ENCODE peak calls at places on chromosome 20, in five cellular contexts. One of them, this sample, is unnamed. For H3K36me3, the result is how much of the 10 kb centered on the place peaks cover.

GRCh38 chr20:21315138-21315537 is 12.0 kb downstream of the XRN2 start:
- DNase-seq in adrenal gland: peak
- DNase-seq in left lung: no peak
- DNase-seq in body of pancreas: no peak
- DNase-seq in prostate gland: no peak
- DNase-seq in this sample: peak

GRCh38 chr20:61263084-61263695 is 11.1 kb downstream of the CDH4 start:
- DNase-seq in adrenal gland: peak
- DNase-seq in left lung: no peak
- DNase-seq in body of pancreas: no peak
- DNase-seq in prostate gland: no peak
- DNase-seq in this sample: peak

GRCh38 chr20:23234311-23235078 is 116.1 kb upstream of the NXT1 start:
- DNase-seq in adrenal gland: no peak
- DNase-seq in left lung: no peak
- DNase-seq in body of pancreas: no peak
- DNase-seq in prostate gland: no peak
- DNase-seq in this sample: no peak

GRCh38 chr20:48189177-48189576 is 403.9 kb upstream of the SULF2 start:
- DNase-seq in adrenal gland: no peak
- DNase-seq in left lung: no peak
- DNase-seq in body of pancreas: no peak
- DNase-seq in prostate gland: peak
- DNase-seq in this sample: peak

GRCh38 chr20:31833130-31833930 is 12.1 kb downstream of the FOXS1 start:
- DNase-seq in adrenal gland: peak
- DNase-seq in left lung: peak
- DNase-seq in body of pancreas: peak
- DNase-seq in prostate gland: no peak
- DNase-seq in this sample: peak

GRCh38 chr20:4187147-4187546 is 171.8 kb upstream of the RNF24 start:
- DNase-seq in adrenal gland: no peak
- DNase-seq in left lung: no peak
- DNase-seq in body of pancreas: no peak
- DNase-seq in prostate gland: no peak
- DNase-seq in this sample: no peak

GRCh38 chr20:55790178-55790577 is 215.1 kb downstream of the CBLN4 start:
- DNase-seq in adrenal gland: no peak
- DNase-seq in left lung: no peak
- DNase-seq in body of pancreas: peak
- DNase-seq in prostate gland: no peak
- DNase-seq in this sample: no peak

GRCh38 chr20:18287546-18287914 is 797 bp upstream of the ZNF133 start:
- DNase-seq in adrenal gland: no peak
- DNase-seq in left lung: no peak
- DNase-seq in body of pancreas: peak
- DNase-seq in prostate gland: no peak
- DNase-seq in this sample: peak

GRCh38 chr20:60583741-60584140 is 625.5 kb downstream of the CDH26 start:
- DNase-seq in adrenal gland: no peak
- DNase-seq in left lung: no peak
- DNase-seq in body of pancreas: no peak
- DNase-seq in prostate gland: no peak
- DNase-seq in this sample: no peak

GRCh38 chr20:44031822-44032582 is 117.3 kb downstream of the TOX2 start:
- DNase-seq in adrenal gland: no peak
- DNase-seq in left lung: no peak
- DNase-seq in body of pancreas: no peak
- DNase-seq in prostate gland: no peak
- DNase-seq in this sample: no peak

GRCh38 chr20:22836877-22837276 is 198.2 kb upstream of the SSTR4 start:
- DNase-seq in adrenal gland: peak
- DNase-seq in left lung: no peak
- DNase-seq in body of pancreas: no peak
- DNase-seq in prostate gland: no peak
- DNase-seq in this sample: no peak

GRCh38 chr20:57126481-57127092 is 139.9 kb downstream of the BMP7 start:
- DNase-seq in adrenal gland: no peak
- DNase-seq in left lung: no peak
- DNase-seq in body of pancreas: no peak
- DNase-seq in prostate gland: no peak
- DNase-seq in this sample: peak

DNA sequence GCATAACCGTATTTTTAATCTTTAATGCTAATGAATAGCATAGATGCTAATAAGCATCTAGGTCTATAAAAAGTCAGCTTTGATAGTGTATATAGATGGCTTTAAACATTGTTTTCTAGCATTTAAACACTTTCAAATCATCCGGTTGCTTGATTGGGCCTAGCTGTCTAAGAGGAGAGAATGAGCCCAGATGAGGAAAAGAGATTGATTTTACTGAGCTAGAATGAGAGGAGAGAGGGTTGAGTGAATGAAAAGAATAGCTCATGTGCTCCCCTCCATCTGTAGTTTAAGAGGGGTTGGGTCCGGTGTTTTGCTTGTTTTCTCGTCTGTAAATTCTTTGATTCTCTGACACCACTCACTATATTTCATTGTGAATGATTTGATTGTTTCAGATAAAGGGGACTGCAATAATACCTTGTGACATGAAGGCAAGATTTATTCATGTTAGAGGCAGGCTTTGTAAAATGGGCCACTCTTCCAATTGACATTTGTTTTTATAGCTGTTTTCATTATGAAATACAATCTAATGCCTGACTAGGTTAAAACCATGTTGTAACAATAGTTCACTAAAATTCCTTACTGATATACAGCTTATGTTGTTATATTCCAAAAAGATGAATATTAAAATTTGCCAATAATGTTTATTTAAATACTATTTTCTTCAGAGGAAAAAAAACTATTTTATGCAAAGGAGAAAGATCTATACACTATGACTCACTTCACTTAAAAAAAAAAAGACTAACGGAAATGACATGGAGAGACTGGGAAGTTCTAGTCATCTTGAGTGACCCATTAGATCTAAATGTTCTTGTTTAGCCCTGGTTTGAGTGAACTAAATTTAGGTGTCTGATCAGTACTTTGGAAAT is 3.2 kb downstream of the PTPN1 start:
- DNase-seq in adrenal gland: no peak
- DNase-seq in left lung: no peak
- DNase-seq in body of pancreas: no peak
- DNase-seq in prostate gland: no peak
- DNase-seq in this sample: no peak
- H3K4me3 ChIP-seq in adrenal gland: no peak
- H3K4me3 ChIP-seq in left lung: peak
- H3K4me3 ChIP-seq in body of pancreas: no peak
- H3K4me3 ChIP-seq in prostate gland: no peak
- H3K4me3 ChIP-seq in this sample: no peak

GRCh38 chr20:62885808-62886708 is 24.4 kb upstream of the TCFL5 start:
- DNase-seq in adrenal gland: no peak
- DNase-seq in left lung: peak
- DNase-seq in body of pancreas: no peak
- DNase-seq in prostate gland: no peak
- DNase-seq in this sample: no peak
- H3K36me3 ChIP-seq in adrenal gland: half or more
- H3K36me3 ChIP-seq in left lung: under half
- H3K36me3 ChIP-seq in body of pancreas: under half
- H3K36me3 ChIP-seq in prostate gland: under half
- H3K36me3 ChIP-seq in this sample: under half

GRCh38 chr20:37522258-37523011 is 1.4 kb downstream of the NNAT start:
- DNase-seq in adrenal gland: no peak
- DNase-seq in left lung: peak
- DNase-seq in body of pancreas: no peak
- DNase-seq in prostate gland: peak
- DNase-seq in this sample: no peak
- H3K4me3 ChIP-seq in adrenal gland: no peak
- H3K4me3 ChIP-seq in left lung: no peak
- H3K4me3 ChIP-seq in body of pancreas: no peak
- H3K4me3 ChIP-seq in prostate gland: no peak
- H3K4me3 ChIP-seq in this sample: no peak

GRCh38 chr20:38082894-38083293 is 49.3 kb downstream of the RPRD1B start:
- DNase-seq in adrenal gland: no peak
- DNase-seq in left lung: no peak
- DNase-seq in body of pancreas: no peak
- DNase-seq in prostate gland: no peak
- DNase-seq in this sample: no peak

GRCh38 chr20:38084425-38084951 is 50.9 kb downstream of the RPRD1B start:
- DNase-seq in adrenal gland: no peak
- DNase-seq in left lung: no peak
- DNase-seq in body of pancreas: no peak
- DNase-seq in prostate gland: peak
- DNase-seq in this sample: no peak

GRCh38 chr20:38083338-38084048 is 49.9 kb downstream of the RPRD1B start:
- DNase-seq in adrenal gland: no peak
- DNase-seq in left lung: no peak
- DNase-seq in body of pancreas: no peak
- DNase-seq in prostate gland: no peak
- DNase-seq in this sample: no peak

GRCh38 chr20:38079353-38079752 is 45.8 kb downstream of the RPRD1B start:
- DNase-seq in adrenal gland: no peak
- DNase-seq in left lung: no peak
- DNase-seq in body of pancreas: no peak
- DNase-seq in prostate gland: no peak
- DNase-seq in this sample: no peak

GRCh38 chr20:38081575-38081974 is 48.0 kb downstream of the RPRD1B start:
- DNase-seq in adrenal gland: no peak
- DNase-seq in left lung: no peak
- DNase-seq in body of pancreas: no peak
- DNase-seq in prostate gland: no peak
- DNase-seq in this sample: no peak
- H3K36me3 ChIP-seq in adrenal gland: under half
- H3K36me3 ChIP-seq in left lung: under half
- H3K36me3 ChIP-seq in body of pancreas: under half
- H3K36me3 ChIP-seq in prostate gland: under half
- H3K36me3 ChIP-seq in this sample: under half

GRCh38 chr20:46683620-46683938 is 5.7 kb downstream of the TP53RK start:
- DNase-seq in adrenal gland: no peak
- DNase-seq in left lung: no peak
- DNase-seq in body of pancreas: no peak
- DNase-seq in prostate gland: no peak
- DNase-seq in this sample: no peak
- H3K4me3 ChIP-seq in adrenal gland: peak
- H3K4me3 ChIP-seq in left lung: peak
- H3K4me3 ChIP-seq in body of pancreas: no peak
- H3K4me3 ChIP-seq in prostate gland: peak
- H3K4me3 ChIP-seq in this sample: no peak

GRCh38 chr20:38770970-38771369 is 22.7 kb downstream of the ACTR5 start:
- DNase-seq in adrenal gland: no peak
- DNase-seq in left lung: no peak
- DNase-seq in body of pancreas: no peak
- DNase-seq in prostate gland: no peak
- DNase-seq in this sample: no peak

GRCh38 chr20:38769376-38770295 is 21.4 kb downstream of the ACTR5 start:
- DNase-seq in adrenal gland: no peak
- DNase-seq in left lung: no peak
- DNase-seq in body of pancreas: no peak
- DNase-seq in prostate gland: no peak
- DNase-seq in this sample: no peak

GRCh38 chr20:38774167-38774566 is 25.9 kb downstream of the ACTR5 start:
- DNase-seq in adrenal gland: no peak
- DNase-seq in left lung: no peak
- DNase-seq in body of pancreas: no peak
- DNase-seq in prostate gland: no peak
- DNase-seq in this sample: no peak

GRCh38 chr20:38771621-38772020 is 23.4 kb downstream of the ACTR5 start:
- DNase-seq in adrenal gland: no peak
- DNase-seq in left lung: no peak
- DNase-seq in body of pancreas: no peak
- DNase-seq in prostate gland: no peak
- DNase-seq in this sample: no peak

DNA sequence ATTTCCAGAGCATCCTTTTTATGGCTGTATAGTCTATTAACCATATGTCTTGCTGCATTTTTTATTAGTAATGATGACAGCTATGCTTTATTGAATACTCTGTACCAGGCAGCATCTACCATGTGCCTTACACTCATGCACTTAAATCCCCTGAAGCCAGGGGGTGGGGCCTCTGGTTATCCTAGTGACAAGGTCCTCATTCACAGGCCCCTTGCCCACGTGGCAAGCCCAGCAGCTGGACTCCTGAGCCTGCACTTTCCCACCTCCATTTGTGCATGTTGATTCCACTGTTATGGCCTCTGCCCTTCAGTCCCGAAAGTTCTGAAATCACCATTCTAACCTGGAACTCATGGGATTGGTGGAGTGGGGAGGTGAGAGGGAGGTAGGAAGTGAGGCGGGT is 22.3 kb downstream of the ACTR5 start:
- DNase-seq in adrenal gland: no peak
- DNase-seq in left lung: no peak
- DNase-seq in body of pancreas: no peak
- DNase-seq in prostate gland: no peak
- DNase-seq in this sample: no peak
- H3K36me3 ChIP-seq in adrenal gland: under half
- H3K36me3 ChIP-seq in left lung: under half
- H3K36me3 ChIP-seq in body of pancreas: under half
- H3K36me3 ChIP-seq in prostate gland: under half
- H3K36me3 ChIP-seq in this sample: under half

This sample was measured in testis.